ENCODE peak calls at places on chromosomes 12 and 14, in seven cellular contexts. V is dorsolateral prefrontal cortex, E is anterior cingulate cortex, Y is foreskin fibroblast, N is hypothalamus, H is midbrain, T is NCI-H774. Z is an unnamed sample.
A peak's percentile ranks its signal among the peaks of the same experiment; 100 is the strongest.

GRCh38 chr12:93682846-93683261 is 5.7 kb downstream of the CRADD start:
- DNase-seq in V (no peak), E (no peak), Y (no peak), N (no peak), H (no peak), T (no peak), Z (no peak)

GRCh38 chr14:76514599-76514998 is 138.7 kb downstream of the ESRRB start:
- DNase-seq in V (no peak), E (no peak), Y (no peak), N (no peak), H (no peak), T (no peak), Z (peak; percentile 27)

GRCh38 chr14:56423591-56423991 is 156.0 kb upstream of the TMEM260 start:
- DNase-seq in V (no peak), E (no peak), Y (peak; percentile 45), N (no peak), H (no peak), T (no peak), Z (no peak)

GRCh38 chr14:59245809-59246295 is 57.4 kb downstream of the DAAM1 start:
- DNase-seq in V (no peak), E (no peak), Y (no peak), N (no peak), H (no peak), T (no peak), Z (no peak)

GRCh38 chr12:89349814-89350213 is 2.5 kb downstream of the DUSP6 start:
- DNase-seq in V (no peak), E (no peak), Y (peak; percentile 74), N (no peak), H (peak; percentile 44), T (no peak), Z (peak; percentile 58)

GRCh38 chr12:50647031-50647430 is 116.9 kb upstream of the ATF1 start:
- DNase-seq in V (no peak), E (no peak), Y (no peak), N (no peak), H (no peak), T (no peak), Z (no peak)

GRCh38 chr14:34711169-34711568 is 3.2 kb downstream of the CFL2 start:
- DNase-seq in V (no peak), E (no peak), Y (peak; percentile 94), N (no peak), H (peak; percentile 55), T (no peak), Z (peak; percentile 82)

GRCh38 chr12:121947966-121948365 is 29.6 kb downstream of the CFAP251 start:
- DNase-seq in V (no peak), E (no peak), Y (no peak), N (no peak), H (no peak), T (no peak), Z (no peak)

GRCh38 chr12:12441891-12442461 is 85.1 kb downstream of the BORCS5 start:
- DNase-seq in V (no peak), E (no peak), Y (no peak), N (no peak), H (no peak), T (no peak), Z (no peak)

GRCh38 chr14:37024166-37024565 is 148.2 kb downstream of the SLC25A21 start:
- DNase-seq in V (no peak), E (no peak), Y (no peak), N (no peak), H (no peak), T (no peak), Z (no peak)

GRCh38 chr12:69714542-69714941 is 15.4 kb upstream of the BEST3 start:
- DNase-seq in V (no peak), E (no peak), Y (no peak), N (no peak), H (no peak), T (no peak), Z (no peak)

GRCh38 chr12:95700316-95700785 is 90.2 kb downstream of the NTN4 start:
- DNase-seq in V (no peak), E (no peak), Y (peak; percentile 83), N (no peak), H (no peak), T (no peak), Z (peak; percentile 70)